ENCODE peak calls at places on chromosomes 5 and 9, in seven cellular contexts. One of them, this sample, is unnamed.

GRCh38 chr5:65760504-65761275 is 38.7 kb downstream of the NLN start:
- DNase-seq in neural crest cell: no peak
- DNase-seq in natural killer cell: peak
- DNase-seq in GM10248: peak
- DNase-seq in sigmoid colon: no peak
- DNase-seq in fibroblast of mammary gland: peak
- DNase-seq in OCI-LY7: peak
- DNase-seq in this sample: peak

GRCh38 chr5:3564136-3564535 is 31.5 kb upstream of the IRX1 start:
- DNase-seq in neural crest cell: no peak
- DNase-seq in natural killer cell: no peak
- DNase-seq in GM10248: no peak
- DNase-seq in sigmoid colon: no peak
- DNase-seq in fibroblast of mammary gland: no peak
- DNase-seq in OCI-LY7: no peak
- DNase-seq in this sample: no peak

GRCh38 chr5:135063511-135064234 is 29.6 kb upstream of the PITX1 start:
- DNase-seq in neural crest cell: no peak
- DNase-seq in natural killer cell: no peak
- DNase-seq in GM10248: no peak
- DNase-seq in sigmoid colon: peak
- DNase-seq in fibroblast of mammary gland: no peak
- DNase-seq in OCI-LY7: no peak
- DNase-seq in this sample: no peak

GRCh38 chr5:131209506-131210191 is 38.9 kb downstream of the LYRM7 start:
- DNase-seq in neural crest cell: no peak
- DNase-seq in natural killer cell: peak
- DNase-seq in GM10248: peak
- DNase-seq in sigmoid colon: no peak
- DNase-seq in fibroblast of mammary gland: no peak
- DNase-seq in OCI-LY7: peak
- DNase-seq in this sample: no peak

GRCh38 chr5:131563434-131564228 is 71.4 kb downstream of the RAPGEF6 start:
- DNase-seq in neural crest cell: no peak
- DNase-seq in natural killer cell: no peak
- DNase-seq in GM10248: no peak
- DNase-seq in sigmoid colon: no peak
- DNase-seq in fibroblast of mammary gland: no peak
- DNase-seq in OCI-LY7: no peak
- DNase-seq in this sample: no peak

GRCh38 chr5:32436553-32437262 is 7.8 kb downstream of the ZFR start:
- DNase-seq in neural crest cell: no peak
- DNase-seq in natural killer cell: no peak
- DNase-seq in GM10248: no peak
- DNase-seq in sigmoid colon: no peak
- DNase-seq in fibroblast of mammary gland: no peak
- DNase-seq in OCI-LY7: no peak
- DNase-seq in this sample: no peak

GRCh38 chr9:124010665-124011321 is 775 bp upstream of the LHX2 start:
- DNase-seq in neural crest cell: no peak
- DNase-seq in natural killer cell: no peak
- DNase-seq in GM10248: no peak
- DNase-seq in sigmoid colon: no peak
- DNase-seq in fibroblast of mammary gland: peak
- DNase-seq in OCI-LY7: no peak
- DNase-seq in this sample: no peak

GRCh38 chr9:93652604-93653592 is 76.5 kb downstream of the PHF2 start:
- DNase-seq in neural crest cell: no peak
- DNase-seq in natural killer cell: no peak
- DNase-seq in GM10248: no peak
- DNase-seq in sigmoid colon: peak
- DNase-seq in fibroblast of mammary gland: no peak
- DNase-seq in OCI-LY7: no peak
- DNase-seq in this sample: no peak

GRCh38 chr5:154193176-154193575 is 2.6 kb downstream of the GALNT10 start:
- DNase-seq in neural crest cell: no peak
- DNase-seq in natural killer cell: no peak
- DNase-seq in GM10248: no peak
- DNase-seq in sigmoid colon: peak
- DNase-seq in fibroblast of mammary gland: no peak
- DNase-seq in OCI-LY7: no peak
- DNase-seq in this sample: no peak

GRCh38 chr9:137606005-137606601 is 617 bp downstream of the ARRDC1 start:
- DNase-seq in neural crest cell: no peak
- DNase-seq in natural killer cell: no peak
- DNase-seq in GM10248: no peak
- DNase-seq in sigmoid colon: no peak
- DNase-seq in fibroblast of mammary gland: no peak
- DNase-seq in OCI-LY7: no peak
- DNase-seq in this sample: no peak

GRCh38 chr5:1041225-1042186 is 32.9 kb downstream of the NKD2 start:
- DNase-seq in neural crest cell: no peak
- DNase-seq in natural killer cell: no peak
- DNase-seq in GM10248: no peak
- DNase-seq in sigmoid colon: no peak
- DNase-seq in fibroblast of mammary gland: no peak
- DNase-seq in OCI-LY7: no peak
- DNase-seq in this sample: no peak

GRCh38 chr5:120895659-120896058 is 431.6 kb downstream of the PRR16 start:
- DNase-seq in neural crest cell: no peak
- DNase-seq in natural killer cell: no peak
- DNase-seq in GM10248: no peak
- DNase-seq in sigmoid colon: no peak
- DNase-seq in fibroblast of mammary gland: no peak
- DNase-seq in OCI-LY7: no peak
- DNase-seq in this sample: no peak

GRCh38 chr9:83508072-83508471 is 30.1 kb downstream of the FRMD3 start:
- DNase-seq in neural crest cell: no peak
- DNase-seq in natural killer cell: no peak
- DNase-seq in GM10248: no peak
- DNase-seq in sigmoid colon: no peak
- DNase-seq in fibroblast of mammary gland: peak
- DNase-seq in OCI-LY7: no peak
- DNase-seq in this sample: peak

GRCh38 chr5:17037751-17038150 is 101.7 kb upstream of the MYO10 start:
- DNase-seq in neural crest cell: no peak
- DNase-seq in natural killer cell: no peak
- DNase-seq in GM10248: no peak
- DNase-seq in sigmoid colon: no peak
- DNase-seq in fibroblast of mammary gland: peak
- DNase-seq in OCI-LY7: no peak
- DNase-seq in this sample: peak

DNA sequence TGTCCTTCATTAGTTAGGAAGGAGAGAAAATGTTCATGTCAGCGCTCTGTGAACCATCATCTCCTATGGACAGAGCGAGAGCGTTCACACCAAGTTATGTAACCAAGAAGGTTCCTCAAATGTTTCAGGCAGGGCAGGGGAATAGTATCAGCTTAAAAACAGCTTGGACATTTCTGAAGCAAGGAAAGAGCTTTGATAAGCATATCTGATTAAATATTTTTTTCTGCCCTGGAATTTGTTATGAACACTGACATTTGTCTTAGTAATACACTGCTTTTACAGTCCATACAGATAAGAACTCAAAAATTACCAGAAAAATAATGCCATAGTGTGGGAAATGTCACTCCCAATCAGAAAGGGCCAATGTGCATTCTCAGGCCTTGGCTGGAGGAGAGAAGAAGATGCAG is 66.3 kb upstream of the LIFR start:
- DNase-seq in neural crest cell: no peak
- DNase-seq in natural killer cell: no peak
- DNase-seq in GM10248: no peak
- DNase-seq in sigmoid colon: no peak
- DNase-seq in fibroblast of mammary gland: no peak
- DNase-seq in OCI-LY7: no peak
- DNase-seq in this sample: no peak
- TF ChIP-seq CTCF in neural crest cell: no peak
- TF ChIP-seq CTCF in natural killer cell: no peak
- TF ChIP-seq CTCF in GM10248: no peak
- TF ChIP-seq CTCF in sigmoid colon: no peak
- TF ChIP-seq CTCF in fibroblast of mammary gland: no peak
- TF ChIP-seq CTCF in OCI-LY7: no peak
- TF ChIP-seq CTCF in this sample: no peak

DNA sequence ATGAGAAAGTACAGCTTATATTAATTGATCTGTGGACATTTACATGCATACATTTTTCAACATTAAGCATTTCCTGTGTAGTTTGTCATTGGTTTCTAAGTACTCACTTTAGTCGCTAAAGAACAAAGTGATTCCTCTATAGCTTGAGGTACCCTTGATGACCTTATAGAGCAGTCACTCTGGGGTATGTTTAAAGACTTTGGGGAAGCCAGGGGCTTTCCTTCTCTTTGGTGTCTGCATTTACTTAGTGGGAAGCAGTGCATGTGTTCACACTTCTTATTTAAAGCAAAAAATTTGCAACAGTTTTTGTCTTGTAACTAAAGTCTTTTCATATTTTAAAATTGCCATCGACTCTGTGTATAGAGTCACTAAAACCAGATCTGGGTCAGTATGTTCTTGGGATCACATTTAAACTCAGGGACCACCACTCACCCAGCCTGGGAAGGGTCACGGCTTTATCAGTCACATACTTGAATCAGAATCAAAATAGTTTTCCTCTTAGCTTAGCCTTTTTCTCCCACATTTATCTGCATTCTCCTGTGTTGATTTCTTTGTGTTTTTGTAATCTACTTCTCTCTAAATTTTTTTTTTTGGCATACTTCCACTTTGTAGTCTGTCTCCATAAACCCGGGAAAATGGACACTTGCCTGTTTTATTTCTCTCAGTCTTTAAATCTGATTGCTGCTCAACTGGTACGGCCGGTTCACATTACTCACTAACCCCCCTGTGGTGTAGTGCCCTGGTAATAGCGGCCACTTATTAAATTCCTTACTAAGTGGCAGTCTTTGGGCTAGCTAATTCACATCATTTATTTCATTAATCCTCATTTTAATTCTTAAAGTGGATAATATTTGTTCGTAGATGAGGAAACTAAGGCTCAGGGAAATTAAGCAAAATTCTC is 144.0 kb upstream of the FBN2 start:
- DNase-seq in neural crest cell: no peak
- DNase-seq in natural killer cell: no peak
- DNase-seq in GM10248: no peak
- DNase-seq in sigmoid colon: no peak
- DNase-seq in fibroblast of mammary gland: no peak
- DNase-seq in OCI-LY7: no peak
- DNase-seq in this sample: peak
- TF ChIP-seq CTCF in neural crest cell: no peak
- TF ChIP-seq CTCF in natural killer cell: no peak
- TF ChIP-seq CTCF in GM10248: no peak
- TF ChIP-seq CTCF in sigmoid colon: no peak
- TF ChIP-seq CTCF in fibroblast of mammary gland: no peak
- TF ChIP-seq CTCF in OCI-LY7: no peak
- TF ChIP-seq CTCF in this sample: no peak

GRCh38 chr5:149235841-149236240 is 35.8 kb upstream of the AFAP1L1 start:
- DNase-seq in neural crest cell: no peak
- DNase-seq in natural killer cell: no peak
- DNase-seq in GM10248: no peak
- DNase-seq in sigmoid colon: no peak
- DNase-seq in fibroblast of mammary gland: no peak
- DNase-seq in OCI-LY7: no peak
- DNase-seq in this sample: no peak

GRCh38 chr5:149239917-149240316 is 31.7 kb upstream of the AFAP1L1 start:
- DNase-seq in neural crest cell: no peak
- DNase-seq in natural killer cell: no peak
- DNase-seq in GM10248: no peak
- DNase-seq in sigmoid colon: no peak
- DNase-seq in fibroblast of mammary gland: no peak
- DNase-seq in OCI-LY7: no peak
- DNase-seq in this sample: no peak

GRCh38 chr5:149238540-149238939 is 33.1 kb upstream of the AFAP1L1 start:
- DNase-seq in neural crest cell: no peak
- DNase-seq in natural killer cell: no peak
- DNase-seq in GM10248: no peak
- DNase-seq in sigmoid colon: no peak
- DNase-seq in fibroblast of mammary gland: no peak
- DNase-seq in OCI-LY7: no peak
- DNase-seq in this sample: peak

GRCh38 chr5:149240354-149240998 is 31.2 kb upstream of the AFAP1L1 start:
- DNase-seq in neural crest cell: no peak
- DNase-seq in natural killer cell: peak
- DNase-seq in GM10248: peak
- DNase-seq in sigmoid colon: peak
- DNase-seq in fibroblast of mammary gland: no peak
- DNase-seq in OCI-LY7: no peak
- DNase-seq in this sample: no peak

DNA sequence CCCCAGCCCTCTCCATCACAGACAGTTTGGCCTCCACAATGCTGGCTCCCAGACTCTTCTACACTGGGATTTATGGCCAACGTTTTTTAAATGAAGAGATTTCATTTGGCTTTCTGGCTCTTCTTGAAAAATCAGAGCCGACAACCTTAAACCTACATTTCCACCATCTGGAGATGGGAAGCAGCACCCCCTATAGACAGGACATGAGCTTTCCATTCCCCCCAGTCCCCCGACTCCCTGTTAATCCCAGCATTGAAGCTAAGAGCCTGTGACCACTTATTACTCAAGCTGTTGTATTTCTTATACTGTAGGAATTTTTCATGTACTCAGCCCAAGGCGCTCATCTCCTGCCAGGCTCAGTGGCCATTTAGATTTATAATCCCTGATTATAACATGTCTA is 34.0 kb upstream of the AFAP1L1 start:
- DNase-seq in neural crest cell: no peak
- DNase-seq in natural killer cell: no peak
- DNase-seq in GM10248: no peak
- DNase-seq in sigmoid colon: no peak
- DNase-seq in fibroblast of mammary gland: no peak
- DNase-seq in OCI-LY7: no peak
- DNase-seq in this sample: peak
- TF ChIP-seq CTCF in neural crest cell: no peak
- TF ChIP-seq CTCF in natural killer cell: no peak
- TF ChIP-seq CTCF in GM10248: no peak
- TF ChIP-seq CTCF in sigmoid colon: no peak
- TF ChIP-seq CTCF in fibroblast of mammary gland: peak
- TF ChIP-seq CTCF in OCI-LY7: peak
- TF ChIP-seq CTCF in this sample: peak

DNA sequence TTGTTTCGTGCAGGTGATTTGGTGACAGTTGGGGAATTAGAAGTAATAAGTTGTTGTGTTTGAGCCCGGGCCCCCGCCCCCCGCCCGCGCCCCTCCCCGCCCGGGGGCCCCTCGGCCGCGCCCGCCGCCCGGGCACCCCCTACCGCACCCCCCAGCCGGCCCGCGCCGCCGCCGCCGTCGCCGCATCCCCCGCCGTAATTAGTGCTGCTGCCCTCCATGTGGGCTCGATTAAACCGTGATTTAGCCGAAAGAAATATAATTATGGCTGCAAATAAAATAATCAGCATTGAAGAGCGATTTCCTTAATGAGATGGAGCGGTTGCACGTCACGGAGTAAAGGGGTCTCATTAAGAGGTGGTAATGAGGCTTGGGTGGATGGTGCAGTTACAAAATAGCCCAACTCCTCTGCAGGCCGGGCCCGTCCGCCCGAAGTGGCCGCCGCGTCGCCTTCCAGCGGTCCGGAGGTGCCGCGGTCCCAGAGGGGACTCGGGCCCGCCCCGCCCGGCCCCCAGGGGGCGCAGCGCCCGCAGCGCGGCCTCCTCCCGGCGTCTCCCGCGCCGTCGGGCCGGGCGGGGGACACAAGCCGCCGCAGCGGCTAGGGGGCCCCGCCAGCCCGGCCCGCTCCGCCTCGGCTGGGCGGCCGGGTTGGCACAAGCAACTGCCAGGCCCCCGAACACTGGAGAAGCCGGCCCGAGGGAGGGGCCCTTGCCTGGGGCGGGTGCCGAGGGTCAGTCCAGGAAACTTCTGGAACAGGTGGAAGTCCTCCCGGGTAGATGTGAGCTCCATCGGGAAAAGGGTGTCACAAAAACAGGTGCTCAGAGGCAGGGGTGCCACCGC is 6.9 kb upstream of the OTP start:
- DNase-seq in neural crest cell: no peak
- DNase-seq in natural killer cell: no peak
- DNase-seq in GM10248: peak
- DNase-seq in sigmoid colon: no peak
- DNase-seq in fibroblast of mammary gland: no peak
- DNase-seq in OCI-LY7: peak
- DNase-seq in this sample: no peak
- TF ChIP-seq CTCF in neural crest cell: peak
- TF ChIP-seq CTCF in natural killer cell: peak
- TF ChIP-seq CTCF in GM10248: peak
- TF ChIP-seq CTCF in sigmoid colon: no peak
- TF ChIP-seq CTCF in fibroblast of mammary gland: no peak
- TF ChIP-seq CTCF in OCI-LY7: peak
- TF ChIP-seq CTCF in this sample: peak